ENCODE peak calls at places on chromosomes 5 and 9, in five cellular contexts. C is IMR-90, B is Calu3, A is astrocyte of the spinal cord, U is dorsolateral prefrontal cortex. E is an unnamed sample.

GRCh38 chr9:16610538-16610937 is 259.9 kb downstream of the BNC2 start:
- DNase-seq in C (no peak), B (no peak), A (no peak), U (no peak), E (no peak)

GRCh38 chr9:112271466-112272098 is 61.8 kb downstream of the PTBP3 start:
- DNase-seq in C (peak; percentile 62), B (no peak), A (peak; percentile 20), U (no peak), E (no peak)

GRCh38 chr9:86406366-86406765 is 52.2 kb upstream of the TUT7 start:
- DNase-seq in C (peak; percentile 88), B (no peak), A (peak; percentile 81), U (no peak), E (no peak)

GRCh38 chr9:128481561-128481960 is 23.0 kb upstream of the GLE1 start:
- DNase-seq in C (no peak), B (no peak), A (no peak), U (no peak), E (no peak)

GRCh38 chr5:55406292-55406691 is 98.5 kb downstream of the MTREX start:
- DNase-seq in C (no peak), B (no peak), A (no peak), U (no peak), E (no peak)

GRCh38 chr9:70455993-70456704 is 41.7 kb upstream of the KLF9 start:
- DNase-seq in C (no peak), B (no peak), A (no peak), U (no peak), E (no peak)

GRCh38 chr9:110153431-110153830 is 54.5 kb downstream of the C9orf152 start:
- DNase-seq in C (no peak), B (no peak), A (no peak), U (no peak), E (no peak)

GRCh38 chr5:102681403-102681983 is 73.6 kb upstream of the PAM start:
- DNase-seq in C (peak; percentile 73), B (peak; percentile 87), A (peak; percentile 72), U (peak; percentile 60), E (peak; percentile 50)

GRCh38 chr5:67037171-67037570 is 159.4 kb downstream of the CD180 start:
- DNase-seq in C (peak; percentile 27), B (no peak), A (no peak), U (no peak), E (no peak)

GRCh38 chr9:86767373-86767772 is 179.9 kb downstream of the GAS1 start:
- DNase-seq in C (no peak), B (peak; percentile 2), A (peak; percentile 14), U (no peak), E (no peak)

GRCh38 chr9:117412006-117412715 is 2.7 kb downstream of the ASTN2 start:
- DNase-seq in C (no peak), B (no peak), A (no peak), U (no peak), E (no peak)

GRCh38 chr9:13598738-13599137 is 319.2 kb upstream of the MPDZ start:
- DNase-seq in C (no peak), B (no peak), A (no peak), U (no peak), E (no peak)

GRCh38 chr5:124232517-124232916 is 513.9 kb downstream of the ZNF608 start:
- DNase-seq in C (no peak), B (no peak), A (no peak), U (no peak), E (no peak)

GRCh38 chr9:36818242-36818938 is 215.7 kb downstream of the PAX5 start:
- DNase-seq in C (no peak), B (no peak), A (no peak), U (no peak), E (no peak)

GRCh38 chr9:15349892-15350761 is 43.1 kb upstream of the TTC39B start:
- DNase-seq in C (peak; percentile 18), B (peak; percentile 29), A (peak; percentile 2), U (no peak), E (no peak)

GRCh38 chr5:102295534-102296228 is 403 bp downstream of the SLCO4C1 start:
- DNase-seq in C (no peak), B (peak; percentile 34), A (no peak), U (no peak), E (no peak)

GRCh38 chr5:149544199-149544472 is 7.1 kb downstream of the CSNK1A1 start:
- DNase-seq in C (no peak), B (no peak), A (no peak), U (no peak), E (no peak)

GRCh38 chr5:134570886-134571285 is 45.4 kb downstream of the JADE2 start:
- DNase-seq in C (no peak), B (no peak), A (no peak), U (no peak), E (no peak)

GRCh38 chr9:16031971-16032370 is 479.1 kb downstream of the CCDC171 start:
- DNase-seq in C (no peak), B (no peak), A (peak; percentile 81), U (no peak), E (no peak)

GRCh38 chr5:18961234-18961633 is 1026.8 kb downstream of the CDH18 start:
- DNase-seq in C (no peak), B (no peak), A (no peak), U (no peak), E (no peak)

GRCh38 chr5:76679231-76679630 is 36.7 kb upstream of the F2R start:
- DNase-seq in C (peak; percentile 83), B (no peak), A (no peak), U (no peak), E (no peak)

GRCh38 chr5:118952992-118953651 is 35.2 kb downstream of the DTWD2 start:
- DNase-seq in C (peak; percentile 40), B (no peak), A (no peak), U (no peak), E (no peak)

GRCh38 chr5:157554180-157555030 is 21.2 kb downstream of the ADAM19 start:
- DNase-seq in C (no peak), B (no peak), A (no peak), U (no peak), E (no peak)

GRCh38 chr5:69250593-69250992 is 15.9 kb downstream of the CDK7 start:
- DNase-seq in C (no peak), B (no peak), A (no peak), U (no peak), E (no peak)

GRCh38 chr9:118331622-118332045 is 627.4 kb downstream of the TLR4 start:
- DNase-seq in C (no peak), B (peak; percentile 0), A (peak; percentile 78), U (no peak), E (no peak)

GRCh38 chr5:158155811-158156495 is 297.0 kb upstream of the CLINT1 start:
- DNase-seq in C (no peak), B (no peak), A (no peak), U (no peak), E (no peak)

DNA sequence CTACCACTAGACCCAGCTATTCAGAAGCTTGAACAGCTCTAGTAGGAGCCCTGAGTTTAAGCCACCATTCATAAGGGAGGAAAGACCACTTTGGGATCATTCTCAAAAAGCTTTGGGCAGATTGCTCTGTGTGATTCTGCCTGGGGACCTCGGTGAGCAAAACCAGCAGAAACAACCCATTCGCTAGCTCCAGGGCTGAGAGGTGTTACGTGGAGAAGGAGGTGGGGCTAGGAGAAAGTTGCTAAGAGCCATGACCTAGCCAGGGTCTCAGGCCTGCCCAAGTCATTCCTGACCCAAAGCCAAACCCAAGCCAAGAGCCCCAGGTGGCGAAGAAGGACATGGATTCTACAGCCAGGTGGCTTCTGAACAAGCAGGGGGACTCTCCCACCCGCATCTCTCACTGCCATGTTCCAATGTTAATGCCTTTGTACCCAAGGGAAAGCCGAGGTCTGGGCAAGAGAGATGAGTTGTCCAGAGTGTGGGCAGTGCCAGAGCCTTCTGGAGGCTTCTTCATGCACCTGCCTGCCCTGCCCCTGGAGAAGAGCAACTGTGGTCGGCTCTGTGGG is 4.0 kb upstream of the BARHL1 start:
- DNase-seq in C (no peak), B (no peak), A (no peak), U (no peak), E (no peak)
- TF ChIP-seq CTCF in C (no peak), B (no peak), A (no peak), U (no peak), E (no peak)

GRCh38 chr5:1204693-1205242 is 3.4 kb downstream of the SLC6A19 start:
- DNase-seq in C (peak; percentile 38), B (peak; percentile 25), A (peak; percentile 1), U (no peak), E (peak; percentile 33)
- TF ChIP-seq CTCF in C (peak; percentile 31), B (peak; percentile 33), A (peak; percentile 35), U (peak; percentile 34), E (peak; percentile 42)

GRCh38 chr5:97525780-97526179 is 342.7 kb upstream of the RIOK2 start:
- DNase-seq in C (no peak), B (no peak), A (no peak), U (no peak), E (no peak)
- TF ChIP-seq CTCF in C (no peak), B (no peak), A (no peak), U (no peak), E (no peak)

DNA sequence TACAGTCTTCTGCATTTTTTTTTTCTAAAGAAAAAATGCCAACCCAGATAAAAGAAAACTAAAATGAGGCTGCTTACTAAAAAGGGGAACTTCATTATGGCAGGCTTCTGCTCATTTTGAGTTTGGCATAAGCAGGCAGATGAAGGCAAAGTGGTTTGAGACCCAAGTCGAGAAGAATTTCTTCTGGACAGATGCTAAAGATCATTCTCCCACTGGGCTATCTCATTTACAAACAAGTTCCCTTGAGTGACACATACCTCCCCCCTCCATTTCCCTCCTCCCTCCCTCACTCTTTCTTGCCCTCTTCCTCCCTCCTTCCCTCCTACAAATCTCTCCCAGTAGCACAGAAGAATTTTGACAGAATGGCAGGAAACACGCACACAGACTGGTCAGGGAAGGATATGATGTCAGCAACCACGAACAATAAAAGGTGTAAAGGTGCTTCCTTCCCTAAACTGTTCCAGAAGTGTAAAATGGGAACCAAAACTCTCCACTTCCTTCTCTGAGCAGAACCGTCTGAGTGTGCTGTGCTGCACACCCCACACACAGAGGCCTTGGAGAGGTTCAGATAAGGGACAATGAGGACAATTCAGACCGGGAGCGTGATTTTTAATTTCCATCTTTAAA is 55.9 kb downstream of the MEF2C start:
- DNase-seq in C (peak; percentile 90), B (peak; percentile 13), A (peak; percentile 65), U (no peak), E (no peak)
- TF ChIP-seq CTCF in C (no peak), B (no peak), A (no peak), U (no peak), E (no peak)

GRCh38 chr5:171272996-171273970 is 35.8 kb upstream of the TLX3 start:
- DNase-seq in C (peak; percentile 40), B (peak; percentile 36), A (peak; percentile 16), U (no peak), E (peak; percentile 6)
- TF ChIP-seq CTCF in C (peak; percentile 50), B (peak; percentile 49), A (peak; percentile 36), U (no peak), E (peak; percentile 60)

DNA sequence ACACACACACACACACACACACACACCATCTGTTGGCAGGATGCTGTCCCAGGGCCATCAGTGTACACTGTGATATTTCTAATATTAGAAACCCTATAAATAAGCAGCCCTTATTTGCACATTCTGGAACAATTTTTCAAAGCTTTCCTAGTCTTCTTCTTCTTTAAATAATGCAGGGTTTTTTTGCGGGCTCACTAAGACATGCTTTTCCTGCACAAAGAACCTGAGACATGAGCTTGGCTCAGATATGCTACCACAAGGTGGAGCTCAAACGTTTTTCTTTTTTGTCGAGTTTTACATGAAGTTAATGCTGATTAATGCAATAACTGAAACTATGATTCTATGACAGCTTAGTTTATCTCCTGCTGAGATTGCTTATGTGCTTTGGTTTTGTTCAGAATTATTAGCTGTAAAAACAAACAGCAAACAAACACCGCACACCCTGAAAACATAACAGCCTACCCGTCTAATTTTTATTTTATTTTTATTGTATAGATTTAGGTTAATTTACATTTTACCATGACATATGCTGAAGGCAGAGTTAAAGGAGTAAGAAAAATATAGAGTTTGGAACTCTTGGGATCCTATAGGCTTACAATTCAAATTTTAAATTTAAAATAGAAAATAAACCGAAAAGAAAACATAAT is 95.7 kb downstream of the ALDH1A1 start:
- DNase-seq in C (peak; percentile 56), B (peak; percentile 45), A (peak; percentile 65), U (no peak), E (peak; percentile 33)
- TF ChIP-seq CTCF in C (peak; percentile 50), B (no peak), A (peak; percentile 69), U (peak; percentile 71), E (peak; percentile 71)